ENCODE peak calls at places on chromosomes 6 and 20, in ten cellular contexts. U is HFFc6; W is fibroblast of the aortic adventitia; H is stimulated activated CD8-positive, alpha-beta memory T cell treated with anti-CD3 and anti-CD28 coated beads, Interleukin-15, amount 100 ng/mL, for 48 hours; O is cardiac fibroblast; B is HL-60; F is NCI-H1048; G is stimulated activated CD4-positive, alpha-beta T cell treated with anti-CD3 and anti-CD28 coated beads, Interleukin-1b, Interleukin-23, amount 100 ng/mL, for 24 hours; Z is CD4-positive, alpha-beta T cell; Y is chondrocyte. Q is an unnamed sample.

GRCh38 chr20:40564997-40565680 is 123.9 kb downstream of the MAFB start:
- DNase-seq in U (no peak), W (peak; percentile 77), H (no peak), O (peak; percentile 81), B (no peak), F (no peak), G (no peak), Z (no peak), Y (no peak), Q (peak; percentile 9)

GRCh38 chr6:54810182-54810581 is 36.4 kb upstream of the FAM83B start:
- DNase-seq in U (no peak), W (no peak), H (no peak), O (no peak), B (no peak), F (no peak), G (no peak), Z (no peak), Y (no peak), Q (no peak)

GRCh38 chr6:11953641-11954040 is 58.5 kb upstream of the HIVEP1 start:
- DNase-seq in U (no peak), W (no peak), H (no peak), O (no peak), B (no peak), F (no peak), G (no peak), Z (no peak), Y (no peak), Q (no peak)

GRCh38 chr6:97665410-97665809 is 382.4 kb upstream of the MMS22L start:
- DNase-seq in U (no peak), W (no peak), H (no peak), O (no peak), B (no peak), F (no peak), G (no peak), Z (no peak), Y (no peak), Q (no peak)

GRCh38 chr6:166237611-166238010 is 70.0 kb upstream of the TBXT start:
- DNase-seq in U (peak; percentile 24), W (peak; percentile 4), H (no peak), O (no peak), B (no peak), F (no peak), G (no peak), Z (no peak), Y (no peak), Q (no peak)

GRCh38 chr20:62405981-62406513 is 1.0 kb downstream of the CABLES2 start:
- DNase-seq in U (no peak), W (no peak), H (no peak), O (no peak), B (no peak), F (no peak), G (no peak), Z (no peak), Y (no peak), Q (no peak)

GRCh38 chr6:11232968-11233626 is 629 bp upstream of the NEDD9 start:
- DNase-seq in U (peak; percentile 25), W (no peak), H (no peak), O (no peak), B (peak; percentile 41), F (no peak), G (no peak), Z (no peak), Y (no peak), Q (no peak)

GRCh38 chr6:1576711-1577110 is 33.0 kb upstream of the FOXC1 start:
- DNase-seq in U (no peak), W (no peak), H (no peak), O (no peak), B (no peak), F (no peak), G (no peak), Z (no peak), Y (no peak), Q (no peak)

GRCh38 chr6:96520039-96520850 is 1.4 kb upstream of the UFL1 start:
- DNase-seq in U (no peak), W (peak; percentile 46), H (no peak), O (peak; percentile 56), B (no peak), F (no peak), G (no peak), Z (no peak), Y (no peak), Q (peak; percentile 41)

GRCh38 chr6:41271901-41272395 is 14.5 kb downstream of the TREM1 start:
- DNase-seq in U (no peak), W (no peak), H (no peak), O (no peak), B (peak; percentile 99), F (no peak), G (no peak), Z (no peak), Y (no peak), Q (no peak)

GRCh38 chr6:11242709-11243108 is 10.2 kb upstream of the NEDD9 start:
- DNase-seq in U (peak; percentile 19), W (peak; percentile 25), H (no peak), O (peak; percentile 12), B (no peak), F (no peak), G (no peak), Z (no peak), Y (no peak), Q (no peak)

GRCh38 chr6:4687989-4688947 is 87.9 kb upstream of the CDYL start:
- DNase-seq in U (peak; percentile 74), W (peak; percentile 83), H (no peak), O (peak; percentile 89), B (peak; percentile 69), F (no peak), G (no peak), Z (no peak), Y (no peak), Q (peak; percentile 87)

GRCh38 chr6:158519761-158520160 is 40.1 kb upstream of the TMEM181 start:
- DNase-seq in U (no peak), W (no peak), H (no peak), O (no peak), B (no peak), F (no peak), G (no peak), Z (no peak), Y (no peak), Q (no peak)

GRCh38 chr20:9359561-9360308 is 154.7 kb upstream of the LAMP5 start:
- DNase-seq in U (peak; percentile 42), W (peak; percentile 79), H (no peak), O (peak; percentile 77), B (peak; percentile 3), F (no peak), G (no peak), Z (no peak), Y (no peak), Q (peak; percentile 82)

GRCh38 chr6:144406796-144407195 is 121.7 kb downstream of the UTRN start:
- DNase-seq in U (no peak), W (no peak), H (no peak), O (no peak), B (no peak), F (no peak), G (no peak), Z (no peak), Y (no peak), Q (peak; percentile 82)

GRCh38 chr6:149385998-149386646 is 13.9 kb upstream of the SUMO4 start:
- DNase-seq in U (no peak), W (no peak), H (no peak), O (no peak), B (no peak), F (no peak), G (no peak), Z (no peak), Y (no peak), Q (no peak)

GRCh38 chr20:58981564-58982364 is 708 bp downstream of the NELFCD start:
- DNase-seq in U (peak; percentile 22), W (peak; percentile 29), H (no peak), O (peak; percentile 33), B (peak; percentile 12), F (no peak), G (no peak), Z (no peak), Y (no peak), Q (peak; percentile 31)

GRCh38 chr20:14449323-14449722 is 111.9 kb upstream of the FLRT3 start:
- DNase-seq in U (no peak), W (peak; percentile 14), H (no peak), O (peak; percentile 9), B (no peak), F (no peak), G (no peak), Z (no peak), Y (no peak), Q (peak; percentile 22)

GRCh38 chr6:109783245-109783990 is 92.3 kb downstream of the FIG4 start:
- DNase-seq in U (no peak), W (peak; percentile 17), H (no peak), O (peak; percentile 62), B (no peak), F (no peak), G (no peak), Z (no peak), Y (no peak), Q (no peak)